ENCODE peak calls at places on chromosome 20, in nine cellular contexts. J is CD14-positive monocyte; H is fibroblast of the aortic adventitia; D is adrenal gland; Y is HFFc6; W is astrocyte of the spinal cord; C is activated CD8-positive, alpha-beta T cell treated with anti-CD3 and anti-CD28 coated beads for 36 hours; U is GM06990; B is ascending aorta. I is an unnamed sample.

GRCh38 chr20:51360451-51361230 is 181.9 kb downstream of the NFATC2 start:
- DNase-seq in J (no peak), H (peak; percentile 92), D (no peak), Y (peak; percentile 99), W (peak; percentile 100), C (no peak), U (no peak), B (no peak), I (no peak)

GRCh38 chr20:41714030-41714429 is 95.9 kb upstream of the CHD6 start:
- DNase-seq in J (no peak), H (no peak), D (no peak), Y (no peak), W (no peak), C (no peak), U (no peak), B (no peak), I (no peak)

GRCh38 chr20:52675414-52675813 is 296.7 kb upstream of the TSHZ2 start:
- DNase-seq in J (no peak), H (no peak), D (no peak), Y (no peak), W (no peak), C (no peak), U (no peak), B (no peak), I (no peak)

GRCh38 chr20:24917797-24918578 is 31.1 kb upstream of the CST7 start:
- DNase-seq in J (no peak), H (peak; percentile 74), D (peak; percentile 23), Y (peak; percentile 25), W (peak; percentile 65), C (peak; percentile 67), U (peak; percentile 65), B (no peak), I (peak; percentile 72)

GRCh38 chr20:41172296-41173140 is 35.2 kb downstream of the PLCG1 start:
- DNase-seq in J (no peak), H (no peak), D (peak; percentile 47), Y (no peak), W (no peak), C (no peak), U (no peak), B (no peak), I (no peak)

GRCh38 chr20:48748556-48748955 is 79.2 kb downstream of the PREX1 start:
- DNase-seq in J (no peak), H (no peak), D (no peak), Y (no peak), W (no peak), C (no peak), U (no peak), B (no peak), I (no peak)

GRCh38 chr20:59783020-59784010 is 150.1 kb downstream of the SYCP2 start:
- DNase-seq in J (no peak), H (peak; percentile 9), D (no peak), Y (no peak), W (peak; percentile 32), C (peak; percentile 71), U (peak; percentile 21), B (no peak), I (peak; percentile 78)

GRCh38 chr20:46243707-46244628 is 64.3 kb downstream of the CDH22 start:
- DNase-seq in J (no peak), H (peak; percentile 7), D (no peak), Y (no peak), W (no peak), C (no peak), U (no peak), B (no peak), I (no peak)

GRCh38 chr20:58808296-58809046 is 42.2 kb downstream of the GNAS-AS1 start:
- DNase-seq in J (no peak), H (no peak), D (no peak), Y (no peak), W (peak; percentile 4), C (no peak), U (no peak), B (no peak), I (no peak)

GRCh38 chr20:44413575-44414345 is 58.3 kb downstream of the HNF4A start:
- DNase-seq in J (no peak), H (no peak), D (no peak), Y (no peak), W (no peak), C (no peak), U (no peak), B (no peak), I (no peak)

GRCh38 chr20:44411020-44411756 is 55.7 kb downstream of the HNF4A start:
- DNase-seq in J (no peak), H (no peak), D (peak; percentile 40), Y (no peak), W (no peak), C (no peak), U (no peak), B (no peak), I (no peak)

GRCh38 chr20:44410583-44411019 is 55.1 kb downstream of the HNF4A start:
- DNase-seq in J (no peak), H (no peak), D (no peak), Y (no peak), W (no peak), C (no peak), U (no peak), B (no peak), I (no peak)

GRCh38 chr20:44412402-44413144 is 57.1 kb downstream of the HNF4A start:
- DNase-seq in J (no peak), H (no peak), D (no peak), Y (no peak), W (no peak), C (no peak), U (no peak), B (no peak), I (no peak)

DNA sequence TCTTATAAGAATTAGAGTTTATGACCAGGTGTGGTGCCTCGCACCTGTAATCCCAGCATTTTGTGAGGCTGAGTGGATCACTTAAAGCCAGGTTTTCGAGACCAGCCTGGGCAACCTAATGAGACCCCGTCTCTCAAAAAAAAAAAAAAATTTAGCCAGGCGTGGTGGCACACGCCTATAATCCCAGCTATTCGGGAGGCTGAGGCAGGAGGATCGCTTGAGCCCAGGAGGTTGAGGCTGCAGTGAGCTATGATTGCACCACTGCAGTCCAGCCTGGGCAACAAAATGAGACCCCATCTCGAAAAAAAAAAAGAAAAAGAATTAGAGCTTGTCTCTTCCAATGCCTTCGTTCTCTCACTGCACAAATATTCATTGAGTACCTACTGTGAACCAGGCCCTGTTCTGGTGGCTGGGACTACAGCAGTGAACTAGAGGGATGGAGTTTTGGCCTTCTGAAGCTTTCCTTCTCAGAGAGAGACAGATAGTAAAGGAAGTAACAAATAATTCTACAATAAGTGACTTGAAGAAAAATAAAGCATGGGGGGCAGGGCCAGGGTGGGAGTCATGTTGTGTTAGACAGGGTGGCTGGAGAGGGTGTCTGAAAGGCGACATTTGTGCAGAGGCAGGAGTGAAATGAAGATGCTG is 56.4 kb downstream of the HNF4A start:
- DNase-seq in J (no peak), H (no peak), D (no peak), Y (no peak), W (no peak), C (no peak), U (no peak), B (no peak), I (no peak)
- TF ChIP-seq CTCF in J (no peak), H (no peak), D (no peak), Y (no peak), W (no peak), C (no peak), U (no peak), B (no peak), I (no peak)

DNA sequence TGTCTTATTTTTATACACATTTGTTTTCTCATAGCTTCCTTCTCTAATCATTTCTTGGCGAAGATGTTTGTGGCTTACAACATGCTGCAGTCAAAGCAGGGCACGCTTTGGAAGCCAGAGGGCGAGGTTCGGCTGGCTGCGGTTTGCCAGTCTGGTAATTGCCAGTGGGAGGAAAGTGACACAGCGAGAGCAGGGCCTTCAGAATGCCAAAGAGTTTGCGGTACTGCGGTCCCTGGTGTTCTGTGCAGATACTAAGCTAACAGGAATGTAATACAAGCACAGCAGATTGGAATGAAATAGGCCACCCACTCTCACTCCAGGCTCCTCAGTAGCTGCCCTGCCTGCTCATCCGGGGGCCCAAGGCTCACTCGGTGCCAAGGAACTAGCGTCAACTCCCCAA is 58.7 kb upstream of the TGM3 start:
- DNase-seq in J (no peak), H (peak; percentile 97), D (peak; percentile 29), Y (peak; percentile 100), W (peak; percentile 96), C (no peak), U (no peak), B (no peak), I (no peak)
- TF ChIP-seq CTCF in J (peak; percentile 8), H (peak; percentile 60), D (peak; percentile 25), Y (peak; percentile 78), W (peak; percentile 35), C (no peak), U (no peak), B (no peak), I (no peak)

GRCh38 chr20:8303651-8304050 is 171.6 kb downstream of the PLCB1 start:
- DNase-seq in J (no peak), H (no peak), D (no peak), Y (no peak), W (no peak), C (no peak), U (no peak), B (no peak), I (no peak)

GRCh38 chr20:8301655-8302054 is 169.6 kb downstream of the PLCB1 start:
- DNase-seq in J (no peak), H (peak; percentile 81), D (no peak), Y (no peak), W (peak; percentile 71), C (no peak), U (no peak), B (no peak), I (no peak)

GRCh38 chr20:8306916-8307315 is 174.8 kb downstream of the PLCB1 start:
- DNase-seq in J (no peak), H (no peak), D (no peak), Y (no peak), W (no peak), C (no peak), U (no peak), B (no peak), I (no peak)

GRCh38 chr20:8304124-8304800 is 172.2 kb downstream of the PLCB1 start:
- DNase-seq in J (no peak), H (peak; percentile 41), D (no peak), Y (no peak), W (no peak), C (no peak), U (no peak), B (no peak), I (no peak)

GRCh38 chr20:8305449-8305978 is 173.4 kb downstream of the PLCB1 start:
- DNase-seq in J (peak; percentile 51), H (peak; percentile 20), D (peak; percentile 18), Y (peak; percentile 15), W (peak; percentile 20), C (peak; percentile 83), U (peak; percentile 18), B (no peak), I (peak; percentile 9)
- TF ChIP-seq CTCF in J (peak; percentile 81), H (peak; percentile 60), D (peak; percentile 51), Y (peak; percentile 92), W (peak; percentile 67), C (peak; percentile 71), U (peak; percentile 79), B (no peak), I (peak; percentile 68)

DNA sequence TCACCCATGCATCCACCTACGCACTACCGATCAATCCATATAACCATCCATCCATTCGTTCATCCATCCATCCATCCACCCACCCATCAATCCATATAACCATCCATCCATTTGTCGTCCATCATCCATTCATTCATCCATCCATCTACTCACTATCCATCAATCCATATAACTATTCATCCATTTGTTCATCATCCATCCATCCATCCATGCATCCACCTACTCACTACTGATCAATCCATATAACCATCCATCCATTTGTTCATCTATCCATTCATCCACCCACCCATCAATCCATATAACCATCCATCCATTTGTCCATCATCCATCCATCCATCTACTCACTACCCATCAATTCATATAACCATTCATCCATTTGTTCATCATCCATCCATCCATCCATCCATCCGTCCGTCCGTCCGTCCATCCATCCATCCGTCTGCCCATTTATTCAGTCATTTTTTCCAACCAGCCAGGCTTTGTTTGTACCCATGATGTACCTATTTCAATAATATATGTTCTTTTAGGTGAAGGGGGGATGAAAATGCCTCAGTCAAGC is 6.1 kb upstream of the BPIFB6 start:
- DNase-seq in J (no peak), H (no peak), D (no peak), Y (no peak), W (no peak), C (no peak), U (no peak), B (no peak), I (no peak)
- TF ChIP-seq CTCF in J (no peak), H (no peak), D (no peak), Y (no peak), W (no peak), C (no peak), U (no peak), B (no peak), I (no peak)

I was measured in neural crest cell.